ENCODE peak calls at places on chromosomes 1 and 21, in five cellular contexts. S is hepatocyte, H is tibial artery, M is HCT116, X is fibroblast of lung. D is an unnamed sample.

GRCh38 chr1:14742181-14742980 is 143.9 kb downstream of the KAZN start:
- DNase-seq in S (peak), H (no peak), M (peak), X (peak), D (no peak)

GRCh38 chr1:87478231-87478630 is 149.6 kb downstream of the LMO4 start:
- DNase-seq in S (no peak), H (no peak), M (peak), X (peak), D (no peak)

GRCh38 chr21:19810779-19811178 is 1187.4 kb upstream of the NCAM2 start:
- DNase-seq in S (no peak), H (no peak), M (no peak), X (no peak), D (no peak)

GRCh38 chr1:232292818-232293217 is 337.1 kb downstream of the SIPA1L2 start:
- DNase-seq in S (no peak), H (no peak), M (no peak), X (no peak), D (no peak)

GRCh38 chr1:227816750-227817446 is 1.4 kb downstream of the PRSS38 start:
- DNase-seq in S (no peak), H (no peak), M (no peak), X (no peak), D (no peak)

GRCh38 chr21:38982096-38982495 is 176.4 kb downstream of the ETS2 start:
- DNase-seq in S (no peak), H (no peak), M (no peak), X (peak), D (no peak)

GRCh38 chr1:119617751-119618691 is 30.0 kb downstream of the ZNF697 start:
- DNase-seq in S (no peak), H (no peak), M (no peak), X (peak), D (no peak)

GRCh38 chr1:23616292-23616822 is 57.1 kb upstream of the ID3 start:
- DNase-seq in S (no peak), H (no peak), M (no peak), X (no peak), D (no peak)

GRCh38 chr21:32468567-32469175 is 56.2 kb downstream of the EVA1C start:
- DNase-seq in S (no peak), H (no peak), M (no peak), X (no peak), D (no peak)

GRCh38 chr1:47782414-47783165 is 214.6 kb downstream of the TRABD2B start:
- DNase-seq in S (no peak), H (peak), M (no peak), X (no peak), D (no peak)

GRCh38 chr1:243582321-243582720 is 267.7 kb downstream of the AKT3 start:
- DNase-seq in S (no peak), H (no peak), M (no peak), X (peak), D (no peak)

GRCh38 chr1:14880456-14881316 is 272.9 kb upstream of the TMEM51 start:
- DNase-seq in S (no peak), H (peak), M (no peak), X (peak), D (no peak)

GRCh38 chr1:165717918-165718515 is 19.7 kb upstream of the ALDH9A1 start:
- DNase-seq in S (peak), H (no peak), M (peak), X (peak), D (peak)

GRCh38 chr1:203805689-203806088 is 10.3 kb downstream of the ZBED6 start:
- DNase-seq in S (no peak), H (no peak), M (no peak), X (no peak), D (no peak)

GRCh38 chr1:190479537-190479936 is 1.9 kb upstream of the BRINP3 start:
- DNase-seq in S (peak), H (no peak), M (peak), X (no peak), D (peak)

GRCh38 chr1:76257823-76258222 is 183.3 kb downstream of the ST6GALNAC3 start:
- DNase-seq in S (no peak), H (no peak), M (no peak), X (no peak), D (no peak)

GRCh38 chr1:179178135-179178630 is 51.3 kb downstream of the ABL2 start:
- DNase-seq in S (no peak), H (no peak), M (no peak), X (peak), D (no peak)

GRCh38 chr1:71357708-71358107 is 276.9 kb upstream of the ZRANB2 start:
- DNase-seq in S (no peak), H (no peak), M (no peak), X (no peak), D (no peak)

GRCh38 chr1:8987881-8988617 is 38.2 kb downstream of the SLC2A7 start:
- DNase-seq in S (peak), H (peak), M (no peak), X (peak), D (peak)

GRCh38 chr1:172745014-172745413 is 86.1 kb downstream of the FASLG start:
- DNase-seq in S (peak), H (no peak), M (peak), X (peak), D (peak)

GRCh38 chr21:32193066-32193465 is 85.8 kb downstream of the MIS18A start:
- DNase-seq in S (no peak), H (no peak), M (no peak), X (no peak), D (no peak)

GRCh38 chr1:204971700-204972336 is 71.2 kb upstream of the CNTN2 start:
- DNase-seq in S (peak), H (no peak), M (no peak), X (peak), D (no peak)

GRCh38 chr21:36852293-36852692 is 114.2 kb downstream of the HLCS start:
- DNase-seq in S (no peak), H (no peak), M (no peak), X (no peak), D (no peak)

GRCh38 chr1:29933110-29933509 is 696.8 kb downstream of the PTPRU start:
- DNase-seq in S (no peak), H (no peak), M (no peak), X (no peak), D (no peak)

GRCh38 chr1:153773004-153773921 is 1.9 kb upstream of the SLC27A3 start:
- DNase-seq in S (no peak), H (no peak), M (no peak), X (no peak), D (no peak)

GRCh38 chr1:225866061-225866844 is 15.9 kb downstream of the TMEM63A start:
- DNase-seq in S (no peak), H (no peak), M (no peak), X (peak), D (peak)

GRCh38 chr1:1137256-1138045 is 21.6 kb upstream of the C1orf159 start:
- DNase-seq in S (no peak), H (no peak), M (no peak), X (no peak), D (peak)

GRCh38 chr1:199223936-199224335 is 585.1 kb downstream of the PTPRC start:
- DNase-seq in S (no peak), H (no peak), M (no peak), X (no peak), D (no peak)

GRCh38 chr1:147444381-147444780 is 96.9 kb upstream of the BCL9 start:
- DNase-seq in S (no peak), H (no peak), M (no peak), X (no peak), D (no peak)

GRCh38 chr1:106406114-106406513 is 650.4 kb upstream of the PRMT6 start:
- DNase-seq in S (no peak), H (no peak), M (no peak), X (no peak), D (no peak)

GRCh38 chr1:98030483-98030882 is 109.6 kb upstream of the DPYD start:
- DNase-seq in S (no peak), H (no peak), M (no peak), X (peak), D (no peak)

GRCh38 chr21:39788383-39788782 is 43.4 kb downstream of the IGSF5 start:
- DNase-seq in S (peak), H (peak), M (peak), X (peak), D (no peak)

GRCh38 chr1:2952992-2953391 is 68.3 kb upstream of the ACTRT2 start:
- DNase-seq in S (no peak), H (no peak), M (no peak), X (no peak), D (no peak)

GRCh38 chr1:152162826-152163463 is 3.9 kb upstream of the RPTN start:
- DNase-seq in S (no peak), H (no peak), M (peak), X (peak), D (no peak)

GRCh38 chr1:204149107-204149506 is 2.7 kb downstream of the ETNK2 start:
- DNase-seq in S (no peak), H (no peak), M (no peak), X (no peak), D (no peak)

GRCh38 chr1:32907435-32907834 is 6.2 kb upstream of the TMEM54 start:
- DNase-seq in S (no peak), H (no peak), M (no peak), X (peak), D (no peak)

DNA sequence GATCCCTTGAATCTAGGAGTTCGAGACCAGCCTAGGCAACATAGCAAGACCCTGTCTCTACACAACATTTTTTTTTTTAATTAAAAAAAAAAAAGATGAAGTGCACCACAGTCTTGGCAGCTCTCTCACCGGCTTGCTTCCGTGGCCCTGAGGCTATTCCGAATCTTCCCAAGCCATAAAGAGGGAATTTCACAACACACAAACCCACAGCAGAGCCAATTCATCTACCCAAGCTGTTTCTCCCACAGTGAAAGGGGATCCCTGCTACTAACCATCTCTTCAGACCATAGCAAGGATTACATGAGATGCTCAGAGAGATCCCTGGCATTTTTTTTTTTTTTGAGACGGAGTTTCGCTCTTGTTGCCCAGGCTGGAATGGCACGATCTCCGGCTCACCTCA is 8.3 kb upstream of the CHD5 start:
- DNase-seq in S (no peak), H (no peak), M (no peak), X (no peak), D (no peak)
- H3K4me3 ChIP-seq in S (no peak), H (no peak), M (no peak), X (no peak), D (no peak)

GRCh38 chr1:43134068-43134467 is 38.0 kb downstream of the EBNA1BP2 start:
- DNase-seq in S (no peak), H (no peak), M (no peak), X (no peak), D (no peak)
- H3K4me3 ChIP-seq in S (no peak), H (no peak), M (no peak), X (no peak), D (no peak)

GRCh38 chr1:19511117-19511516 is 25.8 kb upstream of the CAPZB start:
- DNase-seq in S (no peak), H (no peak), M (no peak), X (no peak), D (no peak)

GRCh38 chr1:19504796-19505693 is 19.7 kb upstream of the CAPZB start:
- DNase-seq in S (peak), H (no peak), M (no peak), X (peak), D (no peak)

DNA sequence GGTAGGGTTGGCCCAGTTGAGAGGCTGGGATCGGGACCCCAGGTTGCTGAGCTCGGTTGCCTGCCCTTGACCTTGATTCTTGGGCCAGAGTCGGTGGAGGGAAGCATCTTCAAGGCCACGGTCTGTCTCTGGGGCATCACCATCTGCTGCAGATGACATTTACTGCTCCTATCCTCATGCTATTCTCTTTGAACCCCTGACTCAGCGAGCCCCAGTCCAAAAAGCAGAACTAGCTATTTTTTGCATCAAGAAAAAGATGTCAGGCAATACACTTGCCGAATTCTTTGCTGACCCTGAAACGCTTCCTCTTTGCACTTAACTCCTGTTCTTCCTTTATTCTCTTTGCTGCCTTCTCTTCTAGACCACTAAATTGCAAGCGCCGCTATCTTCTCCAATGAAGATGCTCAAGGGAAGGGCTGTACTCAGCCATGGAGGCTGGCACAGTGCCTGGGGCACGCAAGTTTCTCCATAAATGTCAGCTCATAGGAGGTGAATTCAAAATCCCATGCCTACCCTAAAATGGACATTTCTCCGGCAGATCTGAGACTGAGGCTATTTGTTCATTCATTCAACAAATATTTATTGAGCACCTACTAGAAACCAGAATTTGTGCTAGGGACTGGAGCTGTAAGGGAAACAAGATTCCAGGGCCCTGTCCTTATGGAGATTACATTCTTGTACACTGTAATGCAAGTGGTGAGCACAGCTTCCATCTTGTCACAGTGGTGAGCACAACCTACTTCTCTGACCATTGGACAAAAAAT is 20.5 kb upstream of the CAPZB start:
- DNase-seq in S (no peak), H (no peak), M (no peak), X (no peak), D (no peak)
- H3K4me3 ChIP-seq in S (no peak), H (no peak), M (no peak), X (peak), D (no peak)

DNA sequence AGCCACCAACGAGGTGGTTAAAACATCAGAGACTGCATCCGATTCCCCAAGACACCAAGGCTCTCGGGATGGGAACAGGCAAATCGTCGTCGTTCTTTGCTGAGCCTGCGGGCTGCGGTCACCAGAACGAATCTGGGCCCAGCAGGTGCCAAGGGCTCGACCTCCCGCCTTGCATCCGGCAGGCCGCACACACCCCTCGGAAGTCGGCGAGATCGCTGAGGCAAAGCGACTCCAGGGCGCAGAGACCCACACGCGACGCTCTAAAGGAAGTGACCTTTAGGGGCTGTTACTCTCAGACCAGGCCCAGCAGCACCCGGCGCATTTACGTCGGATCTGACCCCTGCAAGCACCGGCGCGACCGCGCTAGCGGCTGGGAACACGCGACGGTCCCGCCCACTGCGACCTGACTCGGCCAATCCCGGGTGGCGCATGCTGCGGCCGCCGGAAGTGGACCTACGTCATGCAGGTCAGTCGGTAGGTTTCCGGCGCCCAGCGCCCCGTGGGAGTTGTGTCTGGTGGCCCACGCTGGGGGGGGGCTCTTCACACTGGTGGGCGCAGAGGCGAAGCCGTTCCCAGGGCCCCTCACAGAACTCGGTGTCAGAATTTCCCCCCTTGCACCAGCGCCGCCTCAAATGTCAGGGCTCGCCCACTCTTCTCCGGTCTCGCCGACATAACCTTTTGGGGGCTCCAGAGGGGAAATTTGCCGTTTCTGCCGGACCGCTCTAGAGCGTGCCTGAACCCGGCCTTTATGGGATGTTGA is 7.5 kb upstream of the PARK7 start:
- DNase-seq in S (no peak), H (peak), M (peak), X (peak), D (peak)
- H3K4me3 ChIP-seq in S (no peak), H (peak), M (peak), X (peak), D (peak)

DNA sequence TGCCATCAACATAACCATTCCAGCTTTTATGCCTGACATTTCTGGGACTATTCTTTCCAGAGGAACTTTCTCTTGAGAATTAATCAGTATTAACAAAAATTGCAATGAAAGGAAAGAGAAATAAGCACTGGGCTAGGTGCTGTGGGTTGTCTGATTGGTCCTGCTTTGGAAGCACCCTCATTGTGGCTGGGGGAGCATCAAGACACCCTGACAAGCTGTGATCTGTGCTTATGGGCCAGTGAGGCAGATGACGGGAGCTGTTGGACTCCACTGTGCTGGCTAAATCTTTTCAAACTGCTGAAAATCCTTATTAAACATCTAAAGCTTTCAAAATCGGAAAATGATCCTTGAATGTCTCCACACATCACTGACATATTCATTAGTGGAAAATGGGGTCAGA is 20.0 kb downstream of the UBASH3A start:
- DNase-seq in S (no peak), H (no peak), M (no peak), X (no peak), D (no peak)
- H3K4me3 ChIP-seq in S (no peak), H (no peak), M (no peak), X (no peak), D (no peak)

GRCh38 chr1:44616284-44616990 is 57.8 kb downstream of the TMEM53 start:
- DNase-seq in S (no peak), H (no peak), M (no peak), X (no peak), D (no peak)
- H3K4me3 ChIP-seq in S (no peak), H (peak), M (no peak), X (no peak), D (no peak)

GRCh38 chr1:55039342-55040082 is at the start of gene PCSK9:
- DNase-seq in S (peak), H (peak), M (peak), X (peak), D (no peak)

GRCh38 chr1:55040083-55040952 is 970 bp downstream of the PCSK9 start:
- DNase-seq in S (no peak), H (peak), M (no peak), X (peak), D (no peak)

GRCh38 chr1:55041613-55042012 is 2.3 kb downstream of the PCSK9 start:
- DNase-seq in S (no peak), H (no peak), M (no peak), X (no peak), D (no peak)

GRCh38 chr1:55043011-55043410 is 3.7 kb downstream of the PCSK9 start:
- DNase-seq in S (no peak), H (no peak), M (no peak), X (no peak), D (no peak)

GRCh38 chr1:55040953-55041494 is 1.7 kb downstream of the PCSK9 start:
- DNase-seq in S (no peak), H (peak), M (no peak), X (no peak), D (no peak)
- H3K4me3 ChIP-seq in S (no peak), H (no peak), M (peak), X (peak), D (no peak)

GRCh38 chr1:200302893-200303250 is 107.0 kb downstream of the ZNF281 start:
- DNase-seq in S (peak), H (no peak), M (no peak), X (peak), D (no peak)

GRCh38 chr1:200299571-200299970 is 110.3 kb downstream of the ZNF281 start:
- DNase-seq in S (no peak), H (no peak), M (no peak), X (peak), D (no peak)

GRCh38 chr1:200301152-200301551 is 108.7 kb downstream of the ZNF281 start:
- DNase-seq in S (no peak), H (no peak), M (no peak), X (no peak), D (no peak)

GRCh38 chr1:200304146-200304545 is 105.7 kb downstream of the ZNF281 start:
- DNase-seq in S (no peak), H (no peak), M (no peak), X (no peak), D (no peak)

DNA sequence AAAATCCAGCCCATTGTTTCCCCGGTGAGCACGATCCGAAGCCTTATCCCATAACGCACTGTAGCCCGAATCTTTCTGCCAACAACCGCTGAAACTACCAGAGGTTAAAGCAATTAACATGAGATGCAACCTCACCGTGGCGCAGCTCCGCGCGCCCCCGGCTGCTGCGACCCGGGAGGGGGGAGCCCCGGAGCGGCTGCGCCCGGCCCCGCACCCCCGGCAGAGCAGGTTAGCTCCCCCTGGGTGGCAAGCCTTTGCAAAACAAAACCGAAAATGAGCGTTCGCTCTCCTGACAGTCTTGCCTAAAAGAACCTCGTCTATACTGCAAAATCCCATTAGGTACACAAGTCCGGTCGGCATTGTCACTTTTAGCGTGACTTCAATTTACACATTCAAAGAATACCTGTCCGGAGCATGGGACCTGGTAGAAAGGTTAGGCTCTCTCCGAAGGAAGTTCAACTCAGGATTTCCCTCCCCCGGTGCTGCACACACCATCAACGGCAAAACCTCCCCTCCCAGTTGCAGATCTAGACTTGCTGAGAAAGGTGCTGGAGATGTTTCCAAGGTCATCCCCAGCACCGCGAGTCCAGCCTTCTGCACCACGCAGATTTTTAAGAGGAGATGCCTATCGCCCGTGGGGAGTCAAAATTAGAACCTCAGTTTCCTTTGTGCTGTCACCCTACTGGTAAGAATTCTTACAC is 107.5 kb downstream of the ZNF281 start:
- DNase-seq in S (peak), H (no peak), M (no peak), X (peak), D (peak)
- H3K4me3 ChIP-seq in S (peak), H (peak), M (peak), X (peak), D (peak)